ENCODE peak calls at places on chromosomes 6 and 20, in eight cellular contexts. L, G, Q, E, W, P, J and K are unnamed samples.

GRCh38 chr6:105954148-105954547 is 132.0 kb upstream of the PRDM1 start:
- DNase-seq in J (no peak), Q (no peak), L (no peak), P (no peak), G (no peak), E (no peak), W (no peak), K (peak; percentile 10)

GRCh38 chr6:79756496-79756895 is 125.4 kb downstream of the SH3BGRL2 start:
- DNase-seq in Q (no peak), G (no peak), E (no peak), W (no peak), L (no peak), J (no peak), P (no peak), K (no peak)

GRCh38 chr6:36305885-36306284 is 30.8 kb downstream of the BNIP5 start:
- DNase-seq in Q (no peak), E (no peak), P (no peak), G (no peak), W (no peak), L (no peak), J (no peak), K (no peak)

GRCh38 chr6:26258199-26258977 is 106.6 kb upstream of the BTN3A2 start:
- DNase-seq in W (no peak), E (no peak), L (no peak), J (no peak), Q (no peak), P (peak; percentile 47), G (no peak), K (no peak)

GRCh38 chr20:64010711-64011237 is 25.2 kb upstream of the C20orf204 start:
- DNase-seq in W (no peak), L (no peak), P (no peak), G (no peak), J (peak; percentile 31), E (no peak), Q (no peak), K (no peak)

GRCh38 chr6:87731818-87732661 is 30.0 kb upstream of the AKIRIN2 start:
- DNase-seq in W (peak; percentile 76), P (peak; percentile 86), Q (peak; percentile 96), L (no peak), J (peak; percentile 71), E (peak; percentile 94), G (peak; percentile 96), K (peak; percentile 94)

GRCh38 chr6:5084787-5085637 is at the start of gene PPP1R3G:
- DNase-seq in L (peak; percentile 60), Q (no peak), E (no peak), P (no peak), J (no peak), G (no peak), W (no peak), K (peak; percentile 45)

GRCh38 chr20:62839261-62839660 is 22.4 kb downstream of the TCFL5 start:
- DNase-seq in W (no peak), J (no peak), G (no peak), L (no peak), P (no peak), Q (no peak), E (no peak), K (no peak)

GRCh38 chr20:61640171-61640570 is 388.1 kb downstream of the CDH4 start:
- DNase-seq in W (no peak), Q (no peak), E (no peak), J (no peak), G (no peak), P (no peak), L (no peak), K (no peak)

GRCh38 chr6:119552016-119552415 is 202.5 kb upstream of the MAN1A1 start:
- DNase-seq in Q (no peak), P (no peak), W (no peak), J (no peak), G (no peak), L (no peak), E (no peak), K (no peak)

GRCh38 chr6:116268589-116269293 is 11.0 kb downstream of the TSPYL1 start:
- DNase-seq in L (peak; percentile 76), G (no peak), Q (no peak), J (no peak), E (no peak), P (peak; percentile 88), W (peak; percentile 68), K (no peak)

GRCh38 chr6:166774770-166775169 is 147.7 kb upstream of the RPS6KA2 start:
- DNase-seq in Q (no peak), J (no peak), E (no peak), L (no peak), G (no peak), W (no peak), P (no peak), K (no peak)

GRCh38 chr6:42392871-42393270 is 58.9 kb downstream of the TRERF1 start:
- DNase-seq in W (no peak), Q (peak; percentile 20), G (no peak), L (no peak), P (no peak), E (peak; percentile 38), J (no peak), K (no peak)

GRCh38 chr6:29653452-29654038 is 3.3 kb upstream of the MOG start:
- DNase-seq in P (peak; percentile 69), W (peak; percentile 74), E (no peak), Q (peak; percentile 47), J (no peak), G (no peak), L (peak; percentile 62), K (peak; percentile 23)

GRCh38 chr20:51660741-51661608 is 107.2 kb downstream of the ATP9A start:
- DNase-seq in P (no peak), Q (no peak), J (no peak), G (no peak), E (no peak), L (peak; percentile 68), W (peak; percentile 23), K (no peak)

GRCh38 chr6:27532820-27533538 is 60.1 kb upstream of the ZNF184 start:
- DNase-seq in W (peak; percentile 68), E (no peak), J (no peak), P (no peak), L (no peak), Q (no peak), G (no peak), K (no peak)

GRCh38 chr6:47977314-47977713 is 133.7 kb downstream of the PTCHD4 start:
- DNase-seq in E (no peak), G (no peak), P (no peak), Q (no peak), J (no peak), L (no peak), W (no peak), K (no peak)

GRCh38 chr20:35552914-35553313 is 11.0 kb downstream of the ERGIC3 start:
- DNase-seq in L (no peak), P (no peak), W (no peak), E (no peak), G (no peak), J (no peak), Q (no peak), K (no peak)

GRCh38 chr6:44811456-44811855 is 423.9 kb downstream of the CDC5L start:
- DNase-seq in J (no peak), Q (no peak), L (no peak), W (no peak), E (no peak), P (no peak), G (no peak), K (no peak)

GRCh38 chr6:77816766-77817270 is 164.0 kb downstream of the MEI4 start:
- DNase-seq in G (no peak), J (no peak), P (no peak), W (no peak), Q (no peak), E (no peak), L (no peak), K (no peak)

GRCh38 chr6:147676896-147677295 is 168.4 kb downstream of the SAMD5 start:
- DNase-seq in Q (no peak), P (no peak), J (no peak), G (no peak), L (no peak), E (no peak), W (no peak), K (no peak)

GRCh38 chr6:38871745-38872568 is 156.8 kb downstream of the DNAH8 start:
- DNase-seq in G (no peak), Q (peak; percentile 61), W (peak; percentile 32), L (peak; percentile 56), P (peak; percentile 41), E (no peak), J (no peak), K (peak; percentile 47)

GRCh38 chr6:107784669-107785068 is 39.4 kb downstream of the SCML4 start:
- DNase-seq in L (no peak), W (no peak), Q (no peak), P (no peak), J (no peak), E (no peak), G (no peak), K (no peak)

GRCh38 chr6:30742316-30743098 is at the start of gene FLOT1:
- DNase-seq in W (peak; percentile 94), G (peak; percentile 99), E (peak; percentile 98), L (peak; percentile 97), Q (peak; percentile 99), P (peak; percentile 97), J (peak; percentile 80), K (peak; percentile 99)

GRCh38 chr6:30741789-30742315 is 635 bp downstream of the FLOT1 start:
- DNase-seq in Q (no peak), P (no peak), G (no peak), E (no peak), W (no peak), L (no peak), J (no peak), K (peak; percentile 26)

GRCh38 chr6:30743099-30744053 is 889 bp upstream of the FLOT1 start:
- DNase-seq in G (no peak), P (no peak), L (peak; percentile 27), J (no peak), W (no peak), Q (no peak), E (no peak), K (peak; percentile 47)

GRCh38 chr6:30740993-30741784 is 1.3 kb downstream of the FLOT1 start:
- DNase-seq in G (no peak), J (no peak), E (no peak), P (no peak), L (no peak), W (no peak), Q (no peak), K (no peak)

GRCh38 chr6:30744054-30744805 is at the start of gene IER3:
- DNase-seq in Q (peak; percentile 92), J (no peak), L (no peak), G (peak; percentile 98), W (peak; percentile 96), P (peak; percentile 89), E (peak; percentile 92), K (peak; percentile 93)
- TF ChIP-seq POLR2AphosphoS5 in Q (peak; percentile 97), J (peak; percentile 98), L (peak; percentile 94), G (peak; percentile 96), W (peak; percentile 99), P (peak; percentile 100), E (no peak), K (peak; percentile 99)

GRCh38 chr20:47682916-47683315 is 102.4 kb downstream of the SULF2 start:
- DNase-seq in E (no peak), W (no peak), Q (no peak), P (no peak), J (no peak), L (no peak), G (no peak), K (no peak)
- H3K27ac ChIP-seq in E (no peak overlapping the region), W (no peak overlapping the region), Q (no peak overlapping the region), P (no peak overlapping the region), J (no peak overlapping the region), L (no peak overlapping the region), G (peak overlapping the region; percentile 73), K (peak overlapping the region; percentile 22)

GRCh38 chr6:137709424-137710281 is 157.4 kb upstream of the TNFAIP3 start:
- DNase-seq in W (no peak), G (no peak), P (no peak), Q (no peak), E (no peak), J (no peak), L (no peak), K (no peak)
- H3K4me1 ChIP-seq in W (no peaks in the 10 kb centered on the region), G (peaks cover 13% of the 10 kb centered on the region), P (peaks cover 80% of the 10 kb centered on the region), Q (peaks cover 30% of the 10 kb centered on the region), E (peaks cover 16% of the 10 kb centered on the region), J (peaks cover 39% of the 10 kb centered on the region), L (no peaks in the 10 kb centered on the region), K (peaks cover 37% of the 10 kb centered on the region)

GRCh38 chr6:16959789-16960188 is 142.1 kb upstream of the STMND1 start:
- DNase-seq in G (no peak), E (no peak), Q (no peak), J (no peak), W (no peak), L (no peak), P (no peak), K (no peak)
- TF ChIP-seq POLR2AphosphoS5 in G (no peak), E (no peak), Q (no peak), J (no peak), W (no peak), L (no peak), P (no peak), K (no peak)